ENCODE peak calls at places on chromosome 6, in ten cellular contexts. One of them, this sample, is unnamed.

GRCh38 chr6:14121936-14122344 is 4.4 kb downstream of the CD83 start:
- DNase-seq in CD4-positive, alpha-beta T cell: no peak
- DNase-seq in CD8-positive, alpha-beta T cell: no peak
- DNase-seq in HL-60: peak; percentile 82
- DNase-seq in progenitor cell of endocrine pancreas: no peak
- DNase-seq in GM13977: peak; percentile 68
- DNase-seq in mammary epithelial cell: no peak
- DNase-seq in B cell: peak; percentile 67
- DNase-seq in RWPE1: no peak
- DNase-seq in MM.1S: no peak
- DNase-seq in this sample: no peak

GRCh38 chr6:95431637-95432228 is 145.6 kb upstream of the MANEA start:
- DNase-seq in CD4-positive, alpha-beta T cell: no peak
- DNase-seq in CD8-positive, alpha-beta T cell: no peak
- DNase-seq in HL-60: peak; percentile 8
- DNase-seq in progenitor cell of endocrine pancreas: peak; percentile 27
- DNase-seq in GM13977: peak; percentile 24
- DNase-seq in mammary epithelial cell: peak; percentile 5
- DNase-seq in B cell: peak; percentile 5
- DNase-seq in RWPE1: peak; percentile 34
- DNase-seq in MM.1S: peak; percentile 42
- DNase-seq in this sample: no peak

GRCh38 chr6:116793224-116793623 is 27.7 kb upstream of the FAM162B start:
- DNase-seq in CD4-positive, alpha-beta T cell: no peak
- DNase-seq in CD8-positive, alpha-beta T cell: no peak
- DNase-seq in HL-60: no peak
- DNase-seq in progenitor cell of endocrine pancreas: no peak
- DNase-seq in GM13977: no peak
- DNase-seq in mammary epithelial cell: no peak
- DNase-seq in B cell: no peak
- DNase-seq in RWPE1: no peak
- DNase-seq in MM.1S: no peak
- DNase-seq in this sample: no peak

GRCh38 chr6:124660185-124660584 is 302.1 kb upstream of the RNF217 start:
- DNase-seq in CD4-positive, alpha-beta T cell: no peak
- DNase-seq in CD8-positive, alpha-beta T cell: no peak
- DNase-seq in HL-60: no peak
- DNase-seq in progenitor cell of endocrine pancreas: no peak
- DNase-seq in GM13977: no peak
- DNase-seq in mammary epithelial cell: no peak
- DNase-seq in B cell: no peak
- DNase-seq in RWPE1: no peak
- DNase-seq in MM.1S: no peak
- DNase-seq in this sample: no peak

GRCh38 chr6:52230685-52231084 is 13.6 kb downstream of the IL17F start:
- DNase-seq in CD4-positive, alpha-beta T cell: no peak
- DNase-seq in CD8-positive, alpha-beta T cell: no peak
- DNase-seq in HL-60: no peak
- DNase-seq in progenitor cell of endocrine pancreas: no peak
- DNase-seq in GM13977: no peak
- DNase-seq in mammary epithelial cell: no peak
- DNase-seq in B cell: no peak
- DNase-seq in RWPE1: no peak
- DNase-seq in MM.1S: no peak
- DNase-seq in this sample: no peak

GRCh38 chr6:166318227-166318626 is 10.0 kb upstream of the PRR18 start:
- DNase-seq in CD4-positive, alpha-beta T cell: no peak
- DNase-seq in CD8-positive, alpha-beta T cell: no peak
- DNase-seq in HL-60: no peak
- DNase-seq in progenitor cell of endocrine pancreas: no peak
- DNase-seq in GM13977: no peak
- DNase-seq in mammary epithelial cell: no peak
- DNase-seq in B cell: no peak
- DNase-seq in RWPE1: no peak
- DNase-seq in MM.1S: no peak
- DNase-seq in this sample: no peak

GRCh38 chr6:131116755-131117360 is 18.4 kb upstream of the AKAP7 start:
- DNase-seq in CD4-positive, alpha-beta T cell: no peak
- DNase-seq in CD8-positive, alpha-beta T cell: no peak
- DNase-seq in HL-60: peak; percentile 16
- DNase-seq in progenitor cell of endocrine pancreas: no peak
- DNase-seq in GM13977: peak; percentile 36
- DNase-seq in mammary epithelial cell: peak; percentile 37
- DNase-seq in B cell: no peak
- DNase-seq in RWPE1: peak; percentile 44
- DNase-seq in MM.1S: peak; percentile 55
- DNase-seq in this sample: no peak

GRCh38 chr6:42335896-42336295 is 115.8 kb downstream of the TRERF1 start:
- DNase-seq in CD4-positive, alpha-beta T cell: no peak
- DNase-seq in CD8-positive, alpha-beta T cell: no peak
- DNase-seq in HL-60: no peak
- DNase-seq in progenitor cell of endocrine pancreas: no peak
- DNase-seq in GM13977: no peak
- DNase-seq in mammary epithelial cell: no peak
- DNase-seq in B cell: no peak
- DNase-seq in RWPE1: no peak
- DNase-seq in MM.1S: no peak
- DNase-seq in this sample: no peak

GRCh38 chr6:88982720-88983119 is 19.3 kb upstream of the RNGTT start:
- DNase-seq in CD4-positive, alpha-beta T cell: no peak
- DNase-seq in CD8-positive, alpha-beta T cell: no peak
- DNase-seq in HL-60: peak; percentile 37
- DNase-seq in progenitor cell of endocrine pancreas: no peak
- DNase-seq in GM13977: peak; percentile 58
- DNase-seq in mammary epithelial cell: peak; percentile 78
- DNase-seq in B cell: peak; percentile 50
- DNase-seq in RWPE1: peak; percentile 69
- DNase-seq in MM.1S: peak; percentile 61
- DNase-seq in this sample: peak; percentile 65

GRCh38 chr6:88983532-88983931 is 20.1 kb upstream of the RNGTT start:
- DNase-seq in CD4-positive, alpha-beta T cell: no peak
- DNase-seq in CD8-positive, alpha-beta T cell: no peak
- DNase-seq in HL-60: peak; percentile 67
- DNase-seq in progenitor cell of endocrine pancreas: no peak
- DNase-seq in GM13977: no peak
- DNase-seq in mammary epithelial cell: peak; percentile 19
- DNase-seq in B cell: no peak
- DNase-seq in RWPE1: peak; percentile 9
- DNase-seq in MM.1S: no peak
- DNase-seq in this sample: no peak

GRCh38 chr6:88984152-88984551 is 20.7 kb upstream of the RNGTT start:
- DNase-seq in CD4-positive, alpha-beta T cell: no peak
- DNase-seq in CD8-positive, alpha-beta T cell: no peak
- DNase-seq in HL-60: no peak
- DNase-seq in progenitor cell of endocrine pancreas: no peak
- DNase-seq in GM13977: no peak
- DNase-seq in mammary epithelial cell: no peak
- DNase-seq in B cell: no peak
- DNase-seq in RWPE1: no peak
- DNase-seq in MM.1S: no peak
- DNase-seq in this sample: no peak

GRCh38 chr6:88987922-88988321 is 24.5 kb upstream of the RNGTT start:
- DNase-seq in CD4-positive, alpha-beta T cell: no peak
- DNase-seq in CD8-positive, alpha-beta T cell: no peak
- DNase-seq in HL-60: no peak
- DNase-seq in progenitor cell of endocrine pancreas: no peak
- DNase-seq in GM13977: no peak
- DNase-seq in mammary epithelial cell: no peak
- DNase-seq in B cell: no peak
- DNase-seq in RWPE1: no peak
- DNase-seq in MM.1S: no peak
- DNase-seq in this sample: no peak

DNA sequence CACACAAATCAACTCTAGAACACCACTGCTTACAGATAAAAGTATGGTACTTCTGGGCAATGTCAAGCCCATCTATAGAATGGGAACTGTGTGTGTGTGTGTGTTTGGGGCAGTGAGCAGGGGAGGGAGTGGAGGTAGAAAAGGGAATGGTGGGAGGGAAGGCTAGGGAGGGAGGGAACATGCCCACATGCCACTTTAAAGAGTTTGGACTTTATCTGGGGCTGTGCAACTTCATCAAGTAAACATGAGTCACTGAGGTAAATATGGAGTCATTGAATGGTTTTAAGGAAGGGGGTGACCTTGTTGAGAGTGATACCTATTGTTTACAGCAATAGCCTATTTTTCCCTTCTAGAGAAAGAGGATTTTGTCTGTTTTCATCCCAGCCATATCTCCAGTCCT is 22.5 kb upstream of the RNGTT start:
- DNase-seq in CD4-positive, alpha-beta T cell: no peak
- DNase-seq in CD8-positive, alpha-beta T cell: no peak
- DNase-seq in HL-60: no peak
- DNase-seq in progenitor cell of endocrine pancreas: no peak
- DNase-seq in GM13977: no peak
- DNase-seq in mammary epithelial cell: no peak
- DNase-seq in B cell: no peak
- DNase-seq in RWPE1: no peak
- DNase-seq in MM.1S: no peak
- DNase-seq in this sample: no peak
- TF ChIP-seq CTCF in CD4-positive, alpha-beta T cell: no peak
- TF ChIP-seq CTCF in CD8-positive, alpha-beta T cell: no peak
- TF ChIP-seq CTCF in HL-60: no peak
- TF ChIP-seq CTCF in progenitor cell of endocrine pancreas: no peak
- TF ChIP-seq CTCF in GM13977: no peak
- TF ChIP-seq CTCF in mammary epithelial cell: no peak
- TF ChIP-seq CTCF in B cell: no peak
- TF ChIP-seq CTCF in RWPE1: no peak
- TF ChIP-seq CTCF in MM.1S: no peak
- TF ChIP-seq CTCF in this sample: no peak

GRCh38 chr6:39347201-39347600 is 24.7 kb upstream of the KCNK16 start:
- DNase-seq in CD4-positive, alpha-beta T cell: no peak
- DNase-seq in CD8-positive, alpha-beta T cell: no peak
- DNase-seq in HL-60: no peak
- DNase-seq in progenitor cell of endocrine pancreas: no peak
- DNase-seq in GM13977: no peak
- DNase-seq in mammary epithelial cell: peak; percentile 10
- DNase-seq in B cell: no peak
- DNase-seq in RWPE1: no peak
- DNase-seq in MM.1S: no peak
- DNase-seq in this sample: no peak

GRCh38 chr6:39348740-39349139 is 26.2 kb upstream of the KCNK16 start:
- DNase-seq in CD4-positive, alpha-beta T cell: no peak
- DNase-seq in CD8-positive, alpha-beta T cell: no peak
- DNase-seq in HL-60: no peak
- DNase-seq in progenitor cell of endocrine pancreas: no peak
- DNase-seq in GM13977: no peak
- DNase-seq in mammary epithelial cell: no peak
- DNase-seq in B cell: no peak
- DNase-seq in RWPE1: no peak
- DNase-seq in MM.1S: no peak
- DNase-seq in this sample: no peak

GRCh38 chr6:39344821-39345280 is 22.3 kb upstream of the KCNK16 start:
- DNase-seq in CD4-positive, alpha-beta T cell: no peak
- DNase-seq in CD8-positive, alpha-beta T cell: no peak
- DNase-seq in HL-60: no peak
- DNase-seq in progenitor cell of endocrine pancreas: no peak
- DNase-seq in GM13977: no peak
- DNase-seq in mammary epithelial cell: no peak
- DNase-seq in B cell: no peak
- DNase-seq in RWPE1: no peak
- DNase-seq in MM.1S: no peak
- DNase-seq in this sample: no peak

GRCh38 chr6:39350723-39351505 is 28.4 kb upstream of the KCNK16 start:
- DNase-seq in CD4-positive, alpha-beta T cell: no peak
- DNase-seq in CD8-positive, alpha-beta T cell: no peak
- DNase-seq in HL-60: no peak
- DNase-seq in progenitor cell of endocrine pancreas: no peak
- DNase-seq in GM13977: no peak
- DNase-seq in mammary epithelial cell: no peak
- DNase-seq in B cell: no peak
- DNase-seq in RWPE1: no peak
- DNase-seq in MM.1S: no peak
- DNase-seq in this sample: no peak

GRCh38 chr6:39347906-39348585 is 25.5 kb upstream of the KCNK16 start:
- DNase-seq in CD4-positive, alpha-beta T cell: peak; percentile 27
- DNase-seq in CD8-positive, alpha-beta T cell: peak; percentile 5
- DNase-seq in HL-60: peak; percentile 60
- DNase-seq in progenitor cell of endocrine pancreas: peak; percentile 63
- DNase-seq in GM13977: peak; percentile 87
- DNase-seq in mammary epithelial cell: peak; percentile 42
- DNase-seq in B cell: peak; percentile 76
- DNase-seq in RWPE1: peak; percentile 80
- DNase-seq in MM.1S: peak; percentile 40
- DNase-seq in this sample: peak; percentile 18
- TF ChIP-seq CTCF in CD4-positive, alpha-beta T cell: peak; percentile 84
- TF ChIP-seq CTCF in CD8-positive, alpha-beta T cell: peak; percentile 75
- TF ChIP-seq CTCF in HL-60: peak; percentile 87
- TF ChIP-seq CTCF in progenitor cell of endocrine pancreas: peak; percentile 92
- TF ChIP-seq CTCF in GM13977: peak; percentile 88
- TF ChIP-seq CTCF in mammary epithelial cell: peak; percentile 86
- TF ChIP-seq CTCF in B cell: peak; percentile 94
- TF ChIP-seq CTCF in RWPE1: peak; percentile 86
- TF ChIP-seq CTCF in MM.1S: peak; percentile 90
- TF ChIP-seq CTCF in this sample: peak; percentile 96

DNA sequence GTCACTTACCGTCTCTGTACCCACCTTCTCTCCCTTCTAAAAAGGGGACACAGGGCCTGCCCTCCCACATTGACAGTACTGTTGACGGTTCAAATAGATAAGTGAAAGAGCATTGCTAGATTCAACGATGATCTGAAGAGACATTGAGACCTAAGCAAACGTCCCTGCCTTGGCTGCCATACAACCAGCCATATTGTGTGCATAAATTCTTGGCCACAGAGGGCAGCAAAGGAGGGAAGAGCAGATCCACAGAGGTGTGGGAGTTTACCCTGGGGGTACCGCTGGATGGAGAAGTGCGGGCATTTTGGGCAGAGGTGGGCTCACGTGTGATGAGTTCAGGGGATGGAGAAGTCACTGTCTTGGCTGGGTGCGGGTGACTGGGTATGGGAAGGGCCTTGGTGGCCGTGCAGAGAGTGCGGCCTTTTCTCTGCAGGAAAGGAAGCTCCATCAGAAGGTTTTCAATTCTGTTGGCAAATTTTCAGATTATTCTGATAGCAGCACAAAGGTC is 85.6 kb downstream of the POPDC3 start:
- DNase-seq in CD4-positive, alpha-beta T cell: no peak
- DNase-seq in CD8-positive, alpha-beta T cell: no peak
- DNase-seq in HL-60: no peak
- DNase-seq in progenitor cell of endocrine pancreas: no peak
- DNase-seq in GM13977: no peak
- DNase-seq in mammary epithelial cell: no peak
- DNase-seq in B cell: no peak
- DNase-seq in RWPE1: no peak
- DNase-seq in MM.1S: no peak
- DNase-seq in this sample: no peak
- TF ChIP-seq CTCF in CD4-positive, alpha-beta T cell: no peak
- TF ChIP-seq CTCF in CD8-positive, alpha-beta T cell: no peak
- TF ChIP-seq CTCF in HL-60: no peak
- TF ChIP-seq CTCF in progenitor cell of endocrine pancreas: no peak
- TF ChIP-seq CTCF in GM13977: no peak
- TF ChIP-seq CTCF in mammary epithelial cell: no peak
- TF ChIP-seq CTCF in B cell: no peak
- TF ChIP-seq CTCF in RWPE1: no peak
- TF ChIP-seq CTCF in MM.1S: no peak
- TF ChIP-seq CTCF in this sample: no peak

DNA sequence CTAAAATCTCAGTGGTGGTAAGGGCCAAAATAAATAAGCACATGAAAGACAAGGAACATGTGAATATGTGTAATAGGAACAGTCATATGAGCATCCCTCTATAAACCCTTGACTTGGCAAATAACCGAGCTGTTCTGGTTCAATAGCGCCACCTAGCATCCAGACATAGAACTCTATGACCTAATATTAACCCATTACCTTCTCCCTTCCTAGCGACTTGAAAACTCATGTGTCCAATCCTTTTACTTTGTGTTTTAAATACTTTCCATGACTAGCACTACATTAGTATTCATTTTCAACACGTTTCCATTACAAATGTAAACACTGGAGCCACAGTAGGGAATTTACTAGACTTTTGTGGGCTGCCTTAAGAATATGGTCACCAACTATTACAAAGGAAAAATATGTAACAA is 279.7 kb downstream of the UST start:
- DNase-seq in CD4-positive, alpha-beta T cell: no peak
- DNase-seq in CD8-positive, alpha-beta T cell: no peak
- DNase-seq in HL-60: peak; percentile 15
- DNase-seq in progenitor cell of endocrine pancreas: no peak
- DNase-seq in GM13977: no peak
- DNase-seq in mammary epithelial cell: peak; percentile 68
- DNase-seq in B cell: no peak
- DNase-seq in RWPE1: peak; percentile 51
- DNase-seq in MM.1S: no peak
- DNase-seq in this sample: peak; percentile 48
- TF ChIP-seq CTCF in CD4-positive, alpha-beta T cell: peak; percentile 8
- TF ChIP-seq CTCF in CD8-positive, alpha-beta T cell: no peak
- TF ChIP-seq CTCF in HL-60: peak; percentile 44
- TF ChIP-seq CTCF in progenitor cell of endocrine pancreas: peak; percentile 64
- TF ChIP-seq CTCF in GM13977: peak; percentile 51
- TF ChIP-seq CTCF in mammary epithelial cell: peak; percentile 72
- TF ChIP-seq CTCF in B cell: peak; percentile 70
- TF ChIP-seq CTCF in RWPE1: peak; percentile 68
- TF ChIP-seq CTCF in MM.1S: peak; percentile 22
- TF ChIP-seq CTCF in this sample: peak; percentile 47